ENCODE peak calls at places on chromosomes 4 and X, in five cellular contexts. X is IMR-90, W is neuronal stem cell, F is H1, C is trophoblast cell. U is an unnamed sample.

GRCh38 chr4:1777822-1778641 is 15.1 kb upstream of the FGFR3 start:
- DNase-seq in X (no peak), W (peak), F (peak), C (peak), U (peak)

GRCh38 chrX:20378291-20378920 is 111.7 kb upstream of the RPS6KA3 start:
- DNase-seq in X (peak), W (no peak), F (no peak), C (no peak), U (peak)

GRCh38 chrX:152640039-152640818 is 2.5 kb downstream of the GABRQ start:
- DNase-seq in X (peak), W (no peak), F (no peak), C (no peak), U (no peak)

GRCh38 chr4:24440765-24441164 is 143.6 kb downstream of the DHX15 start:
- DNase-seq in X (no peak), W (no peak), F (no peak), C (no peak), U (no peak)

GRCh38 chr4:26151615-26152014 is 169.2 kb upstream of the RBPJ start:
- DNase-seq in X (peak), W (no peak), F (no peak), C (no peak), U (no peak)

GRCh38 chr4:186557486-186557885 is 2.1 kb upstream of the MTNR1A start:
- DNase-seq in X (peak), W (no peak), F (no peak), C (no peak), U (peak)

GRCh38 chr4:8044699-8045098 is 105.0 kb upstream of the AFAP1 start:
- DNase-seq in X (no peak), W (no peak), F (no peak), C (no peak), U (no peak)

GRCh38 chr4:73978886-73979285 is 2.9 kb downstream of the PF4 start:
- DNase-seq in X (peak), W (no peak), F (no peak), C (no peak), U (peak)

GRCh38 chr4:110998308-110998707 is 375.4 kb upstream of the PITX2 start:
- DNase-seq in X (no peak), W (no peak), F (no peak), C (peak), U (no peak)

GRCh38 chrX:72295745-72296144 is 10.0 kb downstream of the CITED1 start:
- DNase-seq in X (no peak), W (no peak), F (no peak), C (no peak), U (no peak)

GRCh38 chr4:42654606-42655005 is 2.3 kb downstream of the ATP8A1 start:
- DNase-seq in X (peak), W (no peak), F (no peak), C (no peak), U (peak)

GRCh38 chrX:30875957-30876356 is 13.1 kb downstream of the TAB3 start:
- DNase-seq in X (peak), W (no peak), F (no peak), C (peak), U (peak)

GRCh38 chrX:66676990-66677389 is 38.1 kb upstream of the EDA2R start:
- DNase-seq in X (peak), W (no peak), F (no peak), C (no peak), U (peak)

GRCh38 chrX:103585421-103586313 is at the start of gene TCEAL4:
- DNase-seq in X (no peak), W (no peak), F (peak), C (peak), U (peak)

GRCh38 chr4:147160908-147161513 is 215.3 kb upstream of the TTC29 start:
- DNase-seq in X (peak), W (peak), F (no peak), C (peak), U (peak)

GRCh38 chr4:22962186-22962786 is 269.5 kb downstream of the GBA3 start:
- DNase-seq in X (peak), W (no peak), F (no peak), C (no peak), U (peak)

GRCh38 chrX:128436397-128437103 is 384.3 kb upstream of the ACTRT1 start:
- DNase-seq in X (no peak), W (no peak), F (no peak), C (no peak), U (no peak)

GRCh38 chr4:2934077-2934812 is 29.0 kb downstream of the NOP14 start:
- DNase-seq in X (peak), W (no peak), F (no peak), C (no peak), U (peak)

GRCh38 chr4:10599574-10599973 is 85.0 kb downstream of the CLNK start:
- DNase-seq in X (peak), W (no peak), F (no peak), C (peak), U (peak)

GRCh38 chr4:122783301-122784215 is 43.1 kb upstream of the FGF2 start:
- DNase-seq in X (peak), W (peak), F (peak), C (peak), U (peak)

GRCh38 chrX:24149346-24150050 is at the start of gene ZFX:
- DNase-seq in X (peak), W (peak), F (peak), C (peak), U (peak)

GRCh38 chr4:9954468-9954867 is 66.8 kb downstream of the SLC2A9 start:
- DNase-seq in X (no peak), W (no peak), F (no peak), C (no peak), U (no peak)

GRCh38 chr4:82765134-82765533 is 33.5 kb downstream of the SCD5 start:
- DNase-seq in X (no peak), W (no peak), F (no peak), C (no peak), U (no peak)

GRCh38 chr4:16659120-16659519 is 239.3 kb downstream of the LDB2 start:
- DNase-seq in X (no peak), W (no peak), F (no peak), C (no peak), U (no peak)

GRCh38 chr4:38488891-38489861 is 174.8 kb upstream of the KLF3 start:
- DNase-seq in X (no peak), W (peak), F (peak), C (no peak), U (peak)

GRCh38 chr4:83631066-83631465 is 95.2 kb downstream of the GPAT3 start:
- DNase-seq in X (peak), W (no peak), F (no peak), C (no peak), U (peak)

GRCh38 chr4:21649691-21650090 is 298.9 kb downstream of the KCNIP4 start:
- DNase-seq in X (no peak), W (no peak), F (no peak), C (no peak), U (peak)

GRCh38 chrX:96791559-96791958 is 92.1 kb upstream of the RPA4 start:
- DNase-seq in X (peak), W (no peak), F (no peak), C (no peak), U (no peak)

GRCh38 chr4:2673157-2673556 is 83.0 kb downstream of the TNIP2 start:
- DNase-seq in X (no peak), W (no peak), F (no peak), C (no peak), U (peak)

DNA sequence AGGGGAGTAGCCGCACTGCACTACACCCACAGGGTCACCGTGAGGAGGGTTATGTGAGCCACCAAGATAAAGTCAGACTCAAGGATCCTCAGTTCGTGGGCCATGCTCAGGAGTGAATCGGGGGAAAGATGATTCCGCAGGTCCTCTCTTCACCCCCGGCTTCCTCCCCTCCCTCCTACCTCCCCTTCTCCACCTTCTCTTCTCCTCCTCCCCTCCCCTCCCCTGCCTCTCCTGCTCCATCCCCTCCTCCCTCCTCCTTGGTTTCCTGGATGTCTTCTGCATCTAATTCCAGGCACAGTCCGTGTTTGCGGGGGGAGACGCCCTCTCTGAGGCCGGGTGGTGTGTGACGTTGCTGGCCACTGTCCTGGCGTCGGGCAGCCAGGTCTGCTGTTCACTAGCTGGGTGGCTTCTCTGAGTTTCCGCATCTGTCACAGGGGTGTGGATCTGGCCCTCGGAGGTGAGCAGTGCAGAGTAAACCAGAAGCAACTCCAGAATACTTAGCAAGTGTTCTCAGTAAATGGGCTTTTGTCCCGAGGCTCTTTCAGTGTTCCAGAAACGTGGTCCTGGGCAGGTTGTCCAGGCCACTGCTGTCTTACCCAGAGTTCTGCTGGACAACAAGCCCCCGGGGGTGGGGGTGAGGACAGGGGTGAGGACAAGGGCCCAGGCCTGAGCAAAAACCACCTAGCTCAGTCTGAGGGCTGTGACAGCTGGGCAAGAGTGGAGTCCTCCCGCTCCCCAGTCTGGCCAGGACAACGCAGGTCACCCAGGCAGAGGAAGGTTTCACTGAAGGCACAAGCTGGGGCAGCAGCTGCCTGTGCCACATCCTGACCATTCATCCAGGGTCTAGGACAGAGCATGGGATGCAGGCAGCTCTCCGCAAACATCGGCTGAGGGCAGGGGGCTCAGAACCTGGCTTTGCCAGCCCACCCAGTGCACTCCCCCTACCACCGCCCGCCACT is 92.3 kb downstream of the PPP2R2C start:
- DNase-seq in X (no peak), W (no peak), F (no peak), C (no peak), U (no peak)
- H3K14ac ChIP-seq in X (no peak), W (peak), F (no peak), C (no peak), U (no peak)

GRCh38 chr4:28014469-28014868 is 1153.8 kb downstream of the STIM2 start:
- DNase-seq in X (no peak), W (no peak), F (no peak), C (no peak), U (no peak)
- H3K4me3 ChIP-seq in X (no peak), W (no peak), F (no peak), C (peak), U (no peak)

GRCh38 chr4:77156533-77156911 is 485 bp upstream of the CCNG2 start:
- DNase-seq in X (peak), W (peak), F (peak), C (peak), U (peak)
- H3K14ac ChIP-seq in X (peak), W (no peak), F (no peak), C (no peak), U (peak)

GRCh38 chr4:176238157-176238608 is 30.8 kb downstream of the ASB5 start:
- DNase-seq in X (peak), W (no peak), F (no peak), C (no peak), U (no peak)
- H3K4me3 ChIP-seq in X (no peak), W (no peak), F (no peak), C (no peak), U (no peak)

GRCh38 chrX:10048695-10049094 is 81.5 kb downstream of the CLDN34 start:
- DNase-seq in X (no peak), W (no peak), F (no peak), C (no peak), U (no peak)
- H3K14ac ChIP-seq in X (no peak), W (no peak), F (no peak), C (peak), U (no peak)

GRCh38 chr4:6309755-6310154 is 40.1 kb downstream of the WFS1 start:
- DNase-seq in X (no peak), W (no peak), F (no peak), C (no peak), U (no peak)
- H3K4me3 ChIP-seq in X (no peak), W (peak), F (no peak), C (no peak), U (no peak)

DNA sequence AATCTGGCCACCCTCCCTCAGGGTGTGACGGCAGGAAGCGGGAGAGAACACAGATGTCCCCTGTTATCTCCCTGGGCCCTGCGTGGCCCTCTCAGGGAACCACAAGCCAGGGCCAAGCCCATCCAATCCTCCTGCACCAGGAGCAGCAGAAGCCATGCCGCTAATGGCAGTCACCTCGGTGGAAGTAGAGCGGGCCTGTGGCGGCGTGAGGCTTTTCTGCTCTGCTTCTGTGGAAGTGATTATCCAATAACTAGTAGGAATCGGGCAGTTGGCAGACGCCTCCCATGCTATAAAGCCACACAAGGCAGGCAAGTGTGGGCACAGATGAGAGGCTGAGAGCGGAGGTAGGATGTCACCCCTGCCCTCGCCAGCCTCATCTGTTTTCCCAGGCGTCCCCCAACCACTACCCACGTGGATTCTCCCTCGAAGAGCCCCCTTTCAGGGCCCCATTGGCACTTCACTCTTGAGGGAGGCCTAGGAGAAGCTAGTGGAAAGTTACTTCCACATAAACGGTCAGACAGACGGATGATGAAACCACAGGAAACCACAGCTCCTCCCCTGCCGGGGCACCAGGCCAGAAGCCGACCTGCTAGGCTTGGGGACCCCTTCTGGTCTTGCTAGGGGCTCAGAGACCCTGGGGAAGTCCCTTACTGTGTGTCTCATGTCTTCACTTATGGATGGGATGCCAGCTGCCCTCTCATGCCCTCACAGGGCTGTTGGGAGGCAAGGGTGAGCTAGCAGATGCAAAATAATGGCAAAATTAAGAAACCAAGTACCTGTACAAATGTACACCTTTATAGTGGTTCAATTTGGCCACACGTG is 18.8 kb upstream of the TMSB4X start:
- DNase-seq in X (peak), W (no peak), F (no peak), C (no peak), U (peak)
- H3K14ac ChIP-seq in X (peak), W (no peak), F (no peak), C (peak), U (no peak)

DNA sequence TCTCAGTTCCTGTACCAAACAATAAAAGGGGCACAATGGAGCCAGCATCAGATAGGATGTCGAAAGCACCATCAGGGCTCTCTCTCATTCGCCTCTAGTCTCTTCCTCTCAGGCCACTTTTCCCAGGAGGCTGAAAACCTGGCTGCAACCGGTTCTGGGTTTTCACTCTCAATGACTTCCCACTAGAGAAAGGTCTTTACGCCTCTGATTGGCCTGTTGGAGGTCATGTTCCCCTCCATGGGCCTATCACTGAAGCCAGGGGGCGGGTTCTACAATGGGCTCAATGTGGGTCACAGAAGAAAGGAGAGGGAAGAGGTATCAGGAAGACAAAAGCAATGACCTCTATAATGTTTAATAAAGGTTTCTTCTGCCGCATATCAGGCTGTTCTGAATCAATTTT is 29.3 kb downstream of the ZNF827 start:
- DNase-seq in X (no peak), W (peak), F (peak), C (peak), U (no peak)
- H3K4me3 ChIP-seq in X (no peak), W (no peak), F (no peak), C (no peak), U (peak)

DNA sequence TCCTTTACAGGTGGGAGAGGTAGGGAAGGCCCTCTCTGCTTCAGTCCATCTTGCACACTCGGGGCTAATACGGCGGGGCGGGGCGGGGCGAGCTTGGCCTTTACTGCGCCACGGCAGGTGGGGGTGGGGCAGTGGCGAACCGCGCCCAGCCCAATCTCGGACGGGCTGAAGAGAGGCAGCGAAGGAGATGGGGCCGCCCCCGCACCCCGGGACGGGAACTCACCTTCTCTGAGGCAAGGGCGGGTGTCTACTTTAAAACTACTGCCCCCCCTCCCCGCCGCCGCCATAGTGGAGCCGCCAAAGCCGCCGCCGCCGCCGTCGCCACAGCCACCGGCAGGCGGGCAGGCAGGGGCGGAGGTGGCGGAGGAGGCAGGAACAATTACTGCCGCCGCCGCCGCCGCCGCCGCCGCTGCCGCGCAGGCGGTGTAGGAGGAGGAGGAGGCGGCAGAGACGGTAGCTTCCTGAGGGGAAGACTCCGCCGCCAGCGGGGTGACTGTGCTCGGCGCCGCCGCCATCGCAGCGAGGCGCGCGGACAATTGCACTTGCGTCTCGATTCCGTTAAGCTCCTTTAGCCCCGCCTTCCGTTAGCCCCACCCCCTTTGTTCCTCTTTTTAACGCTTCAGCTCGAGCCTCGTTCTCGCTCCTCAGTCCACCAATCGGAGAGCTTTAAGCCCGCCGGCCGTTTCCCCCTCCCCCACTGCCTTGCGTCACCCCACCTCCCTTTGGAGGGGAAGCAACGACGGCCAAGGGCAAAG is at the start of gene ZMAT1:
- DNase-seq in X (peak), W (peak), F (peak), C (peak), U (peak)
- H3K14ac ChIP-seq in X (no peak), W (no peak), F (no peak), C (no peak), U (no peak)

U was measured in mesenchymal stem cell.